ENCODE peak calls at places on chromosomes 2 and 18, in ten cellular contexts. D is endothelial cell of umbilical vein, P is tibial nerve, M is K562, A is suprapubic skin, O is prostate gland, Q is heart left ventricle, L is transverse colon, B is stomach, X is IMR-90. J is an unnamed sample.

GRCh38 chr2:138373993-138374408 is 127.6 kb upstream of the SPOPL start:
- DNase-seq in X (peak; percentile 52), P (no peak), M (peak; percentile 42), Q (no peak), B (no peak), A (no peak), D (peak; percentile 57), O (no peak), L (no peak), J (no peak)

GRCh38 chr18:23887493-23887892 is 127.1 kb upstream of the TTC39C start:
- DNase-seq in P (no peak), L (no peak), A (no peak), X (peak; percentile 15), M (no peak), Q (no peak), D (no peak), O (no peak), B (no peak), J (no peak)

GRCh38 chr2:161844845-161845244 is 220.6 kb downstream of the SLC4A10 start:
- DNase-seq in D (no peak), M (no peak), A (no peak), P (no peak), O (no peak), L (no peak), B (no peak), X (no peak), Q (no peak), J (no peak)

GRCh38 chr2:165743442-165743841 is 50.6 kb downstream of the GALNT3 start:
- DNase-seq in L (no peak), M (no peak), D (no peak), Q (no peak), O (no peak), A (no peak), X (no peak), B (no peak), P (no peak), J (no peak)

GRCh38 chr18:76449110-76449453 is 46.0 kb downstream of the ZNF516 start:
- DNase-seq in Q (no peak), P (no peak), M (no peak), O (no peak), B (no peak), A (peak; percentile 59), L (no peak), X (no peak), D (no peak), J (no peak)

GRCh38 chr18:12990128-12990485 is 1.1 kb upstream of the CEP192 start:
- DNase-seq in A (no peak), P (no peak), B (no peak), Q (no peak), M (peak; percentile 35), L (no peak), D (no peak), X (no peak), O (no peak), J (no peak)

GRCh38 chr2:240899468-240899865 is 3.5 kb upstream of the MAB21L4 start:
- DNase-seq in B (no peak), A (no peak), D (no peak), P (no peak), O (no peak), Q (no peak), M (no peak), L (no peak), X (no peak), J (no peak)

GRCh38 chr2:94622113-94622618 is 249.1 kb upstream of the TEKT4 start:
- DNase-seq in L (no peak), O (no peak), D (no peak), P (no peak), X (no peak), M (no peak), A (no peak), B (no peak), Q (no peak), J (no peak)

GRCh38 chr2:241540391-241540765 is 18.2 kb upstream of the BOK start:
- DNase-seq in X (no peak), A (no peak), M (no peak), L (no peak), P (no peak), O (no peak), Q (no peak), D (no peak), B (no peak), J (no peak)

GRCh38 chr18:8777846-8778245 is 72.5 kb downstream of the MTCL1 start:
- DNase-seq in D (peak; percentile 31), A (no peak), Q (no peak), O (no peak), X (no peak), L (no peak), P (no peak), M (no peak), B (no peak), J (no peak)

GRCh38 chr18:76821356-76821874 is 942 bp upstream of the ZNF236 start:
- DNase-seq in P (no peak), M (no peak), O (no peak), X (no peak), B (no peak), A (no peak), L (no peak), D (no peak), Q (no peak), J (no peak)

GRCh38 chr2:53235836-53236582 is 531.6 kb upstream of the CHAC2 start:
- DNase-seq in D (peak; percentile 71), X (no peak), A (no peak), M (no peak), O (no peak), Q (no peak), B (no peak), L (peak; percentile 30), P (no peak), J (no peak)

GRCh38 chr2:205337307-205337706 is 345.0 kb upstream of the NRP2 start:
- DNase-seq in Q (no peak), M (no peak), L (no peak), B (no peak), D (no peak), O (no peak), X (no peak), A (no peak), P (no peak), J (no peak)

GRCh38 chr2:56184500-56184996 is 758 bp downstream of the CCDC85A start:
- DNase-seq in Q (peak; percentile 8), A (peak; percentile 62), M (peak; percentile 9), P (no peak), X (no peak), O (peak; percentile 28), L (no peak), D (peak; percentile 46), B (no peak), J (no peak)

GRCh38 chr18:22699629-22700028 is 233.5 kb upstream of the RBBP8 start:
- DNase-seq in P (no peak), D (no peak), O (no peak), X (no peak), Q (no peak), L (no peak), B (no peak), A (no peak), M (peak; percentile 9), J (no peak)

GRCh38 chr2:210092791-210093190 is 78.4 kb downstream of the KANSL1L start:
- DNase-seq in B (no peak), X (no peak), M (no peak), O (no peak), L (no peak), D (no peak), P (no peak), A (no peak), Q (no peak), J (no peak)

GRCh38 chr18:63299837-63300787 is 19.5 kb downstream of the BCL2 start:
- DNase-seq in L (no peak), X (peak; percentile 31), B (no peak), Q (no peak), A (no peak), P (no peak), D (no peak), O (no peak), M (no peak), J (no peak)

GRCh38 chr2:45180784-45181183 is 171.5 kb upstream of the SIX2 start:
- DNase-seq in B (no peak), D (no peak), O (no peak), L (no peak), X (no peak), Q (no peak), M (no peak), P (no peak), A (no peak), J (no peak)
- H3K36me3 ChIP-seq in B (no peaks in the 10 kb centered on the region), D (no peaks in the 10 kb centered on the region), O (no peaks in the 10 kb centered on the region), L (no peaks in the 10 kb centered on the region), X (no peaks in the 10 kb centered on the region), Q (no peaks in the 10 kb centered on the region), M (no peaks in the 10 kb centered on the region), P (no peaks in the 10 kb centered on the region), A (no peaks in the 10 kb centered on the region), J (no peaks in the 10 kb centered on the region)

GRCh38 chr2:54665436-54665856 is 58.0 kb upstream of the EML6 start:
- DNase-seq in Q (no peak), P (no peak), O (no peak), B (peak; percentile 54), D (peak; percentile 76), A (no peak), X (peak; percentile 68), L (peak; percentile 62), M (peak; percentile 76), J (no peak)
- TF ChIP-seq POLR2A in Q (no peak), P (no peak), O (no peak), B (no peak), D (no peak), A (no peak), X (no peak), L (no peak), M (no peak), J (no peak)

GRCh38 chr2:233384017-233384416 is 29.7 kb downstream of the DGKD start:
- DNase-seq in M (peak; percentile 56), O (no peak), D (no peak), B (no peak), X (no peak), A (no peak), P (no peak), Q (no peak), L (no peak), J (no peak)
- TF ChIP-seq CTCF in M (peak; percentile 67), O (no peak), D (no peak), B (no peak), X (no peak), A (no peak), P (no peak), Q (no peak), L (no peak), J (no peak)

GRCh38 chr2:216205486-216205885 is 96.3 kb downstream of the XRCC5 start:
- DNase-seq in Q (no peak), B (no peak), L (no peak), X (no peak), O (no peak), P (no peak), M (no peak), A (no peak), D (no peak), J (no peak)
- H3K36me3 ChIP-seq in Q (peaks cover 59% of the 10 kb centered on the region), B (peaks cover 84% of the 10 kb centered on the region), L (no peaks in the 10 kb centered on the region), X (peaks cover 40% of the 10 kb centered on the region), O (no peaks in the 10 kb centered on the region), P (peaks cover 92% of the 10 kb centered on the region), M (peaks cover 78% of the 10 kb centered on the region), A (peaks cover 72% of the 10 kb centered on the region), D (peaks cover 41% of the 10 kb centered on the region), J (peaks cover 46% of the 10 kb centered on the region)